ENCODE peak calls at places on chromosomes 6 and 20, in seven cellular contexts. One of them, this sample, is unnamed.

GRCh38 chr6:166989427-166990034 is 9.7 kb upstream of the CEP43 start:
- DNase-seq in pancreas: no peak
- DNase-seq in H7: no peak
- DNase-seq in lower leg skin: no peak
- DNase-seq in GM12865: peak; percentile 63
- DNase-seq in PC-3: peak; percentile 46
- DNase-seq in mammary epithelial cell: peak; percentile 11
- DNase-seq in this sample: peak; percentile 32

GRCh38 chr6:3425574-3425973 is 31.3 kb downstream of the SLC22A23 start:
- DNase-seq in H7: no peak
- DNase-seq in lower leg skin: peak; percentile 23
- DNase-seq in GM12865: no peak
- DNase-seq in pancreas: no peak
- DNase-seq in PC-3: no peak
- DNase-seq in mammary epithelial cell: no peak
- DNase-seq in this sample: no peak

GRCh38 chr20:64254571-64255360 is 782 bp upstream of the PCMTD2 start:
- DNase-seq in pancreas: no peak
- DNase-seq in mammary epithelial cell: no peak
- DNase-seq in lower leg skin: peak; percentile 84
- DNase-seq in H7: no peak
- DNase-seq in GM12865: peak; percentile 11
- DNase-seq in PC-3: peak; percentile 4
- DNase-seq in this sample: no peak

GRCh38 chr20:45588800-45589199 is 9.7 kb upstream of the WFDC8 start:
- DNase-seq in H7: no peak
- DNase-seq in mammary epithelial cell: no peak
- DNase-seq in GM12865: no peak
- DNase-seq in PC-3: peak; percentile 25
- DNase-seq in pancreas: no peak
- DNase-seq in lower leg skin: no peak
- DNase-seq in this sample: no peak

GRCh38 chr6:78868124-78868523 is 773 bp downstream of the IRAK1BP1 start:
- DNase-seq in lower leg skin: no peak
- DNase-seq in H7: no peak
- DNase-seq in GM12865: no peak
- DNase-seq in mammary epithelial cell: peak; percentile 6
- DNase-seq in PC-3: no peak
- DNase-seq in pancreas: no peak
- DNase-seq in this sample: no peak

GRCh38 chr6:168983925-168984324 is 269.7 kb downstream of the THBS2 start:
- DNase-seq in H7: no peak
- DNase-seq in mammary epithelial cell: no peak
- DNase-seq in GM12865: no peak
- DNase-seq in pancreas: no peak
- DNase-seq in lower leg skin: no peak
- DNase-seq in PC-3: no peak
- DNase-seq in this sample: no peak

GRCh38 chr6:20868397-20869185 is 334.3 kb downstream of the CDKAL1 start:
- DNase-seq in H7: peak; percentile 26
- DNase-seq in mammary epithelial cell: no peak
- DNase-seq in GM12865: no peak
- DNase-seq in PC-3: no peak
- DNase-seq in lower leg skin: no peak
- DNase-seq in pancreas: peak; percentile 50
- DNase-seq in this sample: no peak

GRCh38 chr20:33561981-33562601 is 72.2 kb downstream of the CBFA2T2 start:
- DNase-seq in H7: peak; percentile 12
- DNase-seq in lower leg skin: peak; percentile 92
- DNase-seq in pancreas: peak; percentile 84
- DNase-seq in GM12865: no peak
- DNase-seq in PC-3: peak; percentile 97
- DNase-seq in mammary epithelial cell: peak; percentile 82
- DNase-seq in this sample: peak; percentile 99

GRCh38 chr20:49323622-49324238 is 45.9 kb upstream of the ZNFX1 start:
- DNase-seq in PC-3: peak; percentile 87
- DNase-seq in mammary epithelial cell: peak; percentile 73
- DNase-seq in H7: no peak
- DNase-seq in pancreas: no peak
- DNase-seq in lower leg skin: no peak
- DNase-seq in GM12865: peak; percentile 31
- DNase-seq in this sample: no peak

GRCh38 chr6:72212686-72213085 is 326.3 kb downstream of the RIMS1 start:
- DNase-seq in lower leg skin: no peak
- DNase-seq in H7: no peak
- DNase-seq in pancreas: no peak
- DNase-seq in mammary epithelial cell: no peak
- DNase-seq in GM12865: peak; percentile 8
- DNase-seq in PC-3: no peak
- DNase-seq in this sample: no peak

GRCh38 chr20:6827472-6827871 is 60.0 kb downstream of the BMP2 start:
- DNase-seq in lower leg skin: no peak
- DNase-seq in H7: no peak
- DNase-seq in mammary epithelial cell: no peak
- DNase-seq in PC-3: no peak
- DNase-seq in pancreas: no peak
- DNase-seq in GM12865: no peak
- DNase-seq in this sample: no peak

GRCh38 chr6:15449001-15449400 is 203.1 kb downstream of the JARID2 start:
- DNase-seq in mammary epithelial cell: no peak
- DNase-seq in lower leg skin: peak; percentile 45
- DNase-seq in PC-3: peak; percentile 12
- DNase-seq in pancreas: no peak
- DNase-seq in H7: no peak
- DNase-seq in GM12865: no peak
- DNase-seq in this sample: no peak

GRCh38 chr6:42756713-42757112 is 10.8 kb upstream of the TBCC start:
- DNase-seq in PC-3: no peak
- DNase-seq in lower leg skin: no peak
- DNase-seq in GM12865: no peak
- DNase-seq in H7: peak; percentile 35
- DNase-seq in pancreas: no peak
- DNase-seq in mammary epithelial cell: no peak
- DNase-seq in this sample: no peak

GRCh38 chr6:22764521-22764920 is 195.2 kb downstream of the HDGFL1 start:
- DNase-seq in GM12865: no peak
- DNase-seq in pancreas: no peak
- DNase-seq in H7: no peak
- DNase-seq in PC-3: peak; percentile 78
- DNase-seq in lower leg skin: no peak
- DNase-seq in mammary epithelial cell: peak; percentile 21
- DNase-seq in this sample: peak; percentile 45

GRCh38 chr6:134247271-134247833 is 70.6 kb downstream of the SGK1 start:
- DNase-seq in pancreas: no peak
- DNase-seq in lower leg skin: no peak
- DNase-seq in PC-3: no peak
- DNase-seq in mammary epithelial cell: peak; percentile 78
- DNase-seq in GM12865: peak; percentile 95
- DNase-seq in H7: no peak
- DNase-seq in this sample: no peak

GRCh38 chr6:95636552-95637376 is 59.4 kb downstream of the MANEA start:
- DNase-seq in PC-3: no peak
- DNase-seq in lower leg skin: no peak
- DNase-seq in H7: no peak
- DNase-seq in GM12865: no peak
- DNase-seq in pancreas: no peak
- DNase-seq in mammary epithelial cell: no peak
- DNase-seq in this sample: no peak

GRCh38 chr6:107354470-107354869 is 104.9 kb downstream of the PDSS2 start:
- DNase-seq in lower leg skin: no peak
- DNase-seq in GM12865: no peak
- DNase-seq in H7: no peak
- DNase-seq in mammary epithelial cell: no peak
- DNase-seq in pancreas: no peak
- DNase-seq in PC-3: no peak
- DNase-seq in this sample: no peak

GRCh38 chr6:16206595-16207037 is 31.8 kb upstream of the GMPR start:
- DNase-seq in mammary epithelial cell: peak; percentile 64
- DNase-seq in H7: peak; percentile 75
- DNase-seq in GM12865: peak; percentile 69
- DNase-seq in PC-3: peak; percentile 87
- DNase-seq in pancreas: peak; percentile 41
- DNase-seq in lower leg skin: no peak
- DNase-seq in this sample: peak; percentile 19

GRCh38 chr6:41449399-41450245 is 96.6 kb upstream of the FOXP4 start:
- DNase-seq in mammary epithelial cell: no peak
- DNase-seq in pancreas: peak; percentile 64
- DNase-seq in GM12865: no peak
- DNase-seq in PC-3: no peak
- DNase-seq in lower leg skin: no peak
- DNase-seq in H7: no peak
- DNase-seq in this sample: no peak

GRCh38 chr20:60187683-60188082 is 229.5 kb downstream of the CDH26 start:
- DNase-seq in pancreas: no peak
- DNase-seq in mammary epithelial cell: no peak
- DNase-seq in GM12865: no peak
- DNase-seq in lower leg skin: no peak
- DNase-seq in PC-3: no peak
- DNase-seq in H7: no peak
- DNase-seq in this sample: no peak

GRCh38 chr6:34324738-34325444 is 67.6 kb downstream of the NUDT3 start:
- DNase-seq in lower leg skin: no peak
- DNase-seq in H7: no peak
- DNase-seq in pancreas: no peak
- DNase-seq in GM12865: no peak
- DNase-seq in mammary epithelial cell: peak; percentile 14
- DNase-seq in PC-3: no peak
- DNase-seq in this sample: no peak

GRCh38 chr20:4837760-4838159 is 116.1 kb downstream of the PRND start:
- DNase-seq in lower leg skin: peak; percentile 52
- DNase-seq in PC-3: no peak
- DNase-seq in H7: no peak
- DNase-seq in mammary epithelial cell: no peak
- DNase-seq in pancreas: no peak
- DNase-seq in GM12865: no peak
- DNase-seq in this sample: no peak

GRCh38 chr6:1872649-1873131 is 263.0 kb downstream of the FOXC1 start:
- DNase-seq in mammary epithelial cell: no peak
- DNase-seq in GM12865: no peak
- DNase-seq in pancreas: peak; percentile 25
- DNase-seq in lower leg skin: no peak
- DNase-seq in H7: peak; percentile 26
- DNase-seq in PC-3: no peak
- DNase-seq in this sample: no peak
- H3K4me3 ChIP-seq in mammary epithelial cell: no peak overlapping the region
- H3K4me3 ChIP-seq in GM12865: no peak overlapping the region
- H3K4me3 ChIP-seq in pancreas: no peak overlapping the region
- H3K4me3 ChIP-seq in lower leg skin: no peak overlapping the region
- H3K4me3 ChIP-seq in H7: no peak overlapping the region
- H3K4me3 ChIP-seq in PC-3: no peak overlapping the region
- H3K4me3 ChIP-seq in this sample: no peak overlapping the region

DNA sequence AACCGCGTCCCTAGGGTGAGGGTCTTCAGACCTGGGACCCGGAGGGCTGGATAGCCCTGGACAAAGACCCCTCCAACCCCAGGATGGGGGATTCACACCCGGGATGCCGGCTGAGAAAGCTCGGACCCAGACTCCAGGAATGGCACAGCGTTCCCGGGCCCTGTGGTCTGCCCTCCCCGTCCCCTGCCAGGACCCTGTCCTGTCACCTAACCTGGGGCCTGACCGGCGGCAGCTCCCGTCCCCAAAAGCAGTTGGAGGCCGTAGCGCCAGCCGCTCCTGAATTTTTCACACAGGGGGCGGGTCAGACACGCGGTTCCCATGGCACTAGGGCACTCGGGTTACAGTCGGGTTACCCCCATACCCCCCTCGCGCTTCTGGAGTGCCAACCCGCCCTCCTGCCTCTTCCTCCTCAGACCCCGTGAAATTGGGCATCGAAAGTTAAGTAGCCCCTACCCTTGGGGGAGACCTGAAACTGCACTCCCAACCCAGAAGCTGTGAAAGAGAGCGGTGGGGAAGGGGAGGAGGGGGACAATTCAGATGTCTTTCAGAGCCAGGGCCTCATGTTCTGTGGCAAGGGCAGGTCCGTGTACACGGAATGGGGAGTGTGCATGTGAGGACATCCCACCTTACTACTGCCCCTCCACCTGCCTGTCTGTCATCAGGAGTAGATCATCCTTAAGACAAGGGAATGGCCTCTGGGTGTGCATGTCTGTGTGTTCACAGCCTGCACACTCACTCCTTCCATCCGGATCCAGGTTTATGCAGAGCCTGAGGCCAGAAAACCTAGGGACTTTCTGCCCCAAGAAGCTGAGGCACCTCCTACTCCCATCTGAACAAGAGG is 604 bp downstream of the REM1 start:
- DNase-seq in PC-3: no peak
- DNase-seq in GM12865: no peak
- DNase-seq in pancreas: no peak
- DNase-seq in mammary epithelial cell: no peak
- DNase-seq in lower leg skin: no peak
- DNase-seq in H7: peak; percentile 75
- DNase-seq in this sample: no peak
- H3K4me3 ChIP-seq in PC-3: no peak overlapping the region
- H3K4me3 ChIP-seq in GM12865: no peak overlapping the region
- H3K4me3 ChIP-seq in pancreas: no peak overlapping the region
- H3K4me3 ChIP-seq in mammary epithelial cell: no peak overlapping the region
- H3K4me3 ChIP-seq in lower leg skin: peak overlapping the region; percentile 4
- H3K4me3 ChIP-seq in H7: no peak overlapping the region
- H3K4me3 ChIP-seq in this sample: no peak overlapping the region

GRCh38 chr20:19212524-19213502 is at the start of gene SLC24A3:
- DNase-seq in pancreas: peak; percentile 30
- DNase-seq in H7: peak; percentile 85
- DNase-seq in mammary epithelial cell: peak; percentile 14
- DNase-seq in GM12865: peak; percentile 52
- DNase-seq in PC-3: peak; percentile 7
- DNase-seq in lower leg skin: peak; percentile 93
- DNase-seq in this sample: no peak
- H3K4me3 ChIP-seq in pancreas: peak within 1 kb of the TSS; percentile 3
- H3K4me3 ChIP-seq in H7: peak within 1 kb of the TSS; percentile 55
- H3K4me3 ChIP-seq in mammary epithelial cell: no peak within 1 kb of the TSS
- H3K4me3 ChIP-seq in GM12865: no peak within 1 kb of the TSS
- H3K4me3 ChIP-seq in PC-3: no peak within 1 kb of the TSS
- H3K4me3 ChIP-seq in lower leg skin: peak within 1 kb of the TSS; percentile 27
- H3K4me3 ChIP-seq in this sample: peak within 1 kb of the TSS; percentile 18

DNA sequence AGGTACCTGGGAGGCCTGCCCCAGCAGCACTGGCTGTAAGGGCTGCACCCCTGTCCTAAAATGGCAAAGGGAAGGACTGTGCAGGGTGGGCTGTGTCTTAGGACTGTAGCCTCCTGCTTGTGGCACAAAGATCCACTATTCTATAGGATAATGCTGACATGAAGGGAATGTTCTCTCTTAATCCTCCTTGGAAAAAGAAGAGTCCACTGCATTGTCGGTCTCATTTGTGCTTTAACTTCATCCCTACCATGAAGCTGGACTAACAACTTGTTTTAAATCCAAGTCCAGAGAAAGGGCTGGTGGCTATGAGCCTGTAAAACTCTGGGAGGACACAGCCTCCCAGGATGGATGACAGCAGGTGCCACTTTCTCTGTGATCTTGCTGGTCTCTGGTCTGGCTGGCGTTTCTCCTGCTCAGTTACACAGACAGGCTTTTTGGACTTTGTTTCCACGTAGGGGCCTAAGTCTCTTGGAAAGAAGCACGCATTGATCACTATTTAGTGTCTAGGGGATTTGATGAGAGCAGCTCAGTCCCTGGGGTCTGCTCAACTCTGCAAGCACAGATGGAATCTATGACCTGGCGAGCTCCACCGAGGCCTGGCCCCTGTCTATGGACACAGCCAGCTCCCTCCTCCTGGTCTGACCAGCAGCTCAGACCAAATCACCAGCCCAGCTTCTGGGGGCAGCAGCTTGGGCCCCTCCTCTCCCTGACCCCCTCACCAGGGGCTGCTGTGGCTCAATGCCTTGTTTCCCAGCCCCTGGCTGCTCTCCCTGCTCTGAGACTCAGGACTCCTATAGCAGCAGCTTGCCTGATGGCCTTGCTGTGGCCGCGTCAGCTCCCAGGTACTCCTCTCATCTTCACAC is 4.8 kb downstream of the CST3 start:
- DNase-seq in GM12865: no peak
- DNase-seq in H7: no peak
- DNase-seq in mammary epithelial cell: no peak
- DNase-seq in PC-3: no peak
- DNase-seq in lower leg skin: no peak
- DNase-seq in pancreas: no peak
- DNase-seq in this sample: no peak
- H3K4me3 ChIP-seq in GM12865: no peak overlapping the region
- H3K4me3 ChIP-seq in H7: no peak overlapping the region
- H3K4me3 ChIP-seq in mammary epithelial cell: no peak overlapping the region
- H3K4me3 ChIP-seq in PC-3: no peak overlapping the region
- H3K4me3 ChIP-seq in lower leg skin: no peak overlapping the region
- H3K4me3 ChIP-seq in pancreas: no peak overlapping the region
- H3K4me3 ChIP-seq in this sample: no peak overlapping the region